ENCODE peak calls at places on chromosomes 7 and 10, in eight cellular contexts. P, F, I, J, W, H, O and V are unnamed samples. For H3K4me1, the result is how much of the 10 kb centered on the place peaks cover.

GRCh38 chr10:70928140-70928539 is 39.8 kb upstream of the PCBD1 start:
- DNase-seq in P (no peak), F (no peak), I (no peak), J (no peak), W (no peak), H (no peak), O (no peak), V (no peak)

GRCh38 chr10:91194497-91195179 is 25.8 kb upstream of the PCGF5 start:
- DNase-seq in P (no peak), F (no peak), I (no peak), J (no peak), W (no peak), H (no peak), O (no peak), V (no peak)

GRCh38 chr10:33557313-33557712 is 222.8 kb upstream of the NRP1 start:
- DNase-seq in P (no peak), F (no peak), I (no peak), J (no peak), W (no peak), H (no peak), O (no peak), V (no peak)

GRCh38 chr10:132847856-132848255 is 61.9 kb upstream of the NKX6-2 start:
- DNase-seq in P (peak), F (no peak), I (no peak), J (no peak), W (no peak), H (peak), O (no peak), V (no peak)

GRCh38 chr10:110267246-110267645 is 37.5 kb downstream of the SMNDC1 start:
- DNase-seq in P (no peak), F (no peak), I (no peak), J (no peak), W (no peak), H (no peak), O (no peak), V (no peak)

GRCh38 chr10:102009801-102010425 is 46.1 kb downstream of the ARMH3 start:
- DNase-seq in P (no peak), F (peak), I (peak), J (peak), W (peak), H (no peak), O (peak), V (no peak)

GRCh38 chr7:28036748-28037147 is 143.8 kb downstream of the JAZF1 start:
- DNase-seq in P (no peak), F (no peak), I (no peak), J (peak), W (no peak), H (no peak), O (no peak), V (no peak)

GRCh38 chr7:132002343-132002968 is 446.0 kb upstream of the PODXL start:
- DNase-seq in P (no peak), F (no peak), I (no peak), J (no peak), W (no peak), H (no peak), O (no peak), V (no peak)

GRCh38 chr10:80443531-80443974 is 10.6 kb upstream of the TSPAN14 start:
- DNase-seq in P (no peak), F (no peak), I (peak), J (no peak), W (no peak), H (no peak), O (no peak), V (no peak)

GRCh38 chr7:44881066-44881600 is 4.2 kb downstream of the PURB start:
- DNase-seq in P (no peak), F (no peak), I (no peak), J (no peak), W (no peak), H (no peak), O (no peak), V (no peak)

GRCh38 chr7:151896486-151896885 is 19.6 kb upstream of the PRKAG2 start:
- DNase-seq in P (no peak), F (no peak), I (no peak), J (peak), W (no peak), H (peak), O (no peak), V (no peak)

GRCh38 chr10:8437896-8438295 is 383.4 kb downstream of the GATA3 start:
- DNase-seq in P (no peak), F (no peak), I (no peak), J (no peak), W (no peak), H (no peak), O (no peak), V (no peak)

GRCh38 chr10:7322623-7323022 is 88.2 kb downstream of the SFMBT2 start:
- DNase-seq in P (no peak), F (no peak), I (no peak), J (no peak), W (no peak), H (no peak), O (no peak), V (no peak)

GRCh38 chr7:22280031-22280430 is 76.9 kb downstream of the RAPGEF5 start:
- DNase-seq in P (no peak), F (no peak), I (no peak), J (no peak), W (no peak), H (no peak), O (no peak), V (no peak)

GRCh38 chr7:151844080-151844827 is 32.7 kb downstream of the PRKAG2 start:
- DNase-seq in P (peak), F (peak), I (no peak), J (no peak), W (no peak), H (no peak), O (no peak), V (peak)

GRCh38 chr10:86091216-86091615 is 275.4 kb downstream of the GRID1 start:
- DNase-seq in P (no peak), F (no peak), I (no peak), J (no peak), W (no peak), H (peak), O (no peak), V (no peak)

GRCh38 chr7:104096683-104097082 is 107.2 kb upstream of the RELN start:
- DNase-seq in P (no peak), F (no peak), I (no peak), J (peak), W (peak), H (no peak), O (no peak), V (no peak)

GRCh38 chr7:2003931-2004812 is 228.6 kb downstream of the MAD1L1 start:
- DNase-seq in P (peak), F (no peak), I (no peak), J (peak), W (no peak), H (peak), O (no peak), V (peak)

GRCh38 chr10:78000206-78000605 is 29.1 kb downstream of the POLR3A start:
- DNase-seq in P (no peak), F (no peak), I (no peak), J (no peak), W (no peak), H (no peak), O (no peak), V (no peak)

GRCh38 chr10:78004215-78005026 is 24.9 kb downstream of the POLR3A start:
- DNase-seq in P (no peak), F (no peak), I (no peak), J (no peak), W (peak), H (no peak), O (no peak), V (no peak)

GRCh38 chr10:78000956-78001472 is 28.3 kb downstream of the POLR3A start:
- DNase-seq in P (no peak), F (no peak), I (no peak), J (no peak), W (no peak), H (no peak), O (no peak), V (no peak)

GRCh38 chr10:78007172-78007571 is 22.1 kb downstream of the POLR3A start:
- DNase-seq in P (no peak), F (no peak), I (no peak), J (no peak), W (no peak), H (no peak), O (no peak), V (no peak)

DNA sequence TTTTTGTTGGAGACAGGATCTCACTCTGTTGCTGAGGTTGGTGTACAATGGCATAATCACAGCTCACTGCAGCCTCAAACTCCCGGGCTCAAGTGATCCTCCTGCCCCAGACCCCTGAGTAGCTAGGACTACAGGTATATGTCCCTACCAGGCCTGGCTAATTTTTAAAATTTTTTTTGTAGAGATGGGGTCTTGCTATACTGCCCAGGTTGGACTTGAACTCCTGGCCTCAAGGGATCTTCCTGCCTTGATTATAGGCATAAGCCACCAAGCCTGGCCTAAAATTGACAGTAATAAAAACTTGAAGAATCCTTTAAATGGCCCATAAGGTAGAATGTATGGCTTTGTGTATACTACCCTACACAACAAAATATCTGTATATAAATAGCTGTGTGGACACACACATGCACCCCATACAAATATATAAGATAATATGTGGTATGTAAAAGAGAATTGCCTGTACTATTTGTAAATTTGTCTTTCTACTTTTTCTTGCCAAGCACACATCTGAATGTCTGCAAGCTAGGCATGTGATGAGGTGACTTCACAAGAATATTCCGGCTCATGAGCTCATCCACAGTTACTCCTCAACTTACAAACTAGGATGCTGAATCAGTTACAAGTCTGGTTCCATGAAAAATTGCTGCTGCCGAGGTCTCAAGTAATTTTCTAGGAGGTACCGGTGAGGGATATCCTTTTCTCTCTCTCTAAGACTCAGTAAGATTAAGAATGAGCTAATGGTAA is 26.6 kb downstream of the POLR3A start:
- DNase-seq in P (no peak), F (no peak), I (no peak), J (no peak), W (no peak), H (peak), O (no peak), V (no peak)
- TF ChIP-seq CTCF in P (no peak), F (no peak), I (no peak), J (no peak), W (no peak), H (no peak), O (no peak), V (no peak)

GRCh38 chr7:94907026-94907419 is 371 bp upstream of the PPP1R9A start:
- DNase-seq in P (no peak), F (no peak), I (no peak), J (no peak), W (no peak), H (no peak), O (no peak), V (no peak)

GRCh38 chr7:94906035-94906796 is 1.2 kb upstream of the PPP1R9A start:
- DNase-seq in P (no peak), F (no peak), I (no peak), J (no peak), W (no peak), H (no peak), O (no peak), V (no peak)

GRCh38 chr7:94908204-94909022 is 1.0 kb downstream of the PPP1R9A start:
- DNase-seq in P (peak), F (no peak), I (peak), J (peak), W (peak), H (peak), O (no peak), V (peak)

GRCh38 chr7:94907420-94908203 is at the start of gene PPP1R9A:
- DNase-seq in P (peak), F (no peak), I (peak), J (peak), W (peak), H (peak), O (no peak), V (peak)

DNA sequence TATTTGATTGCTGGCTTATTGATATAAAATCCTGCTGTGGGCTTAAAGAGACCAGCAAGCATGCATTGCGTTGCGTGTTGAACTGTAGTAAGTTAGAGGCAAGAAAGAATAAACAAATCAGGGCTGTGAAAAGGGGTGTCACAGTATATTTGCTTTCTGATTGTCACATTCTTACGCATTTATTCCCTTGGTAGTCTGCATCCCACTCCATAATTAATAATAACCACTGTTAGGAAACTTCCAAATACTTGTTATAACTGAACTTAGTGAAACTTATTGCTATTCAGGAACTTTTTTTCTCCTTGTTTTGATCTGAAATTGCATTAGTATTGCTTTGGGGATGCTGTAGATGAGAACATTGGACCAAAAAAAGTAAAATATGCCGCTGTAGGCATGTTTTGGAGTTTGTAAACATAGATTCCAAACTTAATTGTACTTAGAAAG is 1.7 kb downstream of the PPP1R9A start:
- DNase-seq in P (no peak), F (no peak), I (no peak), J (no peak), W (no peak), H (no peak), O (no peak), V (no peak)
- H3K4me1 ChIP-seq in P (under half), F (under half), I (under half), J (under half), W (under half), H (under half), O (under half), V (under half)

GRCh38 chr7:74032191-74032490 is 4.2 kb downstream of the ELN start:
- DNase-seq in P (no peak), F (no peak), I (no peak), J (no peak), W (no peak), H (no peak), O (no peak), V (peak)

GRCh38 chr7:74029094-74029785 is 1.3 kb downstream of the ELN start:
- DNase-seq in P (no peak), F (no peak), I (no peak), J (no peak), W (no peak), H (no peak), O (no peak), V (peak)

GRCh38 chr7:74029991-74030415 is 2.0 kb downstream of the ELN start:
- DNase-seq in P (no peak), F (no peak), I (no peak), J (no peak), W (peak), H (no peak), O (no peak), V (peak)

GRCh38 chr7:74031403-74032190 is 3.6 kb downstream of the ELN start:
- DNase-seq in P (no peak), F (no peak), I (no peak), J (no peak), W (no peak), H (no peak), O (no peak), V (no peak)

GRCh38 chr7:74030861-74031260 is 2.9 kb downstream of the ELN start:
- DNase-seq in P (no peak), F (no peak), I (no peak), J (no peak), W (no peak), H (no peak), O (no peak), V (no peak)
- H3K27ac ChIP-seq in P (peak), F (no peak), I (no peak), J (no peak), W (no peak), H (peak), O (peak), V (peak)

GRCh38 chr7:35593896-35594295 is 101.0 kb downstream of the HERPUD2 start:
- DNase-seq in P (no peak), F (no peak), I (peak), J (no peak), W (no peak), H (no peak), O (no peak), V (no peak)
- TF ChIP-seq CTCF in P (peak), F (peak), I (no peak), J (no peak), W (peak), H (no peak), O (no peak), V (no peak)

DNA sequence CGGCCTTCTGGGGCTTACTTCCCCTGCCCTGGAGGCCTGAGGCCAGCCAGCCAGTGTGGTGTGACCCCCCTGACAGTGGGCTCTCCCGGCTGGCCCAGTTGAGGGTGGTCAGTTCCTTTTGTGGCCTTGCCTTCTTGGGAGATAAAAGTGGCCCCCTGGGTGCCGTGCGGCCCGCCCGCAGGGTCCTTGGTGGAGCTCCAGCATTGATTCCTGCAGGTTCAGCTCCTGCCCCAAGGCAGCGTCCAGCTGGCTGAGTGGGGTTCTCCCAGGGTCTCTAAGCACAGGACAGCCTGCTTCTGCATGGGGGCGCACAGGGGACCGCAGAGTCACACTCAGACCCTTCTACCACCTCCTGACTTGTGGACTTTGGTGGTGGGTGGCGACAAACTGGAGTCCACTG is 62.1 kb downstream of the CUX1 start:
- DNase-seq in P (no peak), F (no peak), I (no peak), J (no peak), W (no peak), H (no peak), O (no peak), V (no peak)
- H3K4me1 ChIP-seq in P (under half), F (half or more), I (under half), J (under half), W (under half), H (under half), O (half or more), V (half or more)

GRCh38 chr7:29684787-29685650 is 121.3 kb upstream of the WIPF3 start:
- DNase-seq in P (peak), F (no peak), I (peak), J (peak), W (peak), H (peak), O (peak), V (peak)
- H3K27ac ChIP-seq in P (peak), F (peak), I (peak), J (peak), W (peak), H (peak), O (peak), V (peak)